ENCODE peak calls at places on chromosome 11, in five cellular contexts. N is stomach, J is H1, A is BE2C, Z is astrocyte of the spinal cord. C is an unnamed sample.

GRCh38 chr11:110153474-110153873 is 60.3 kb downstream of the ZC3H12C start:
- DNase-seq in N (no peak), J (no peak), A (no peak), Z (no peak), C (no peak)

GRCh38 chr11:118380571-118380970 is 20.8 kb upstream of the ATP5MG start:
- DNase-seq in N (no peak), J (no peak), Z (no peak), A (no peak), C (peak; percentile 88)

GRCh38 chr11:76795936-76796441 is 12.8 kb downstream of the TSKU start:
- DNase-seq in Z (no peak), J (no peak), A (no peak), N (no peak), C (no peak)

GRCh38 chr11:64164392-64165312 is 1.3 kb downstream of the MACROD1 start:
- DNase-seq in N (peak; percentile 35), A (no peak), Z (no peak), J (no peak), C (no peak)

GRCh38 chr11:124875943-124876817 is 10.9 kb downstream of the ROBO3 start:
- DNase-seq in A (peak; percentile 92), J (peak; percentile 78), N (peak; percentile 82), Z (peak; percentile 97), C (peak; percentile 83)

GRCh38 chr11:117839936-117840813 is 15.6 kb upstream of the FXYD2 start:
- DNase-seq in N (peak; percentile 10), Z (no peak), A (no peak), J (no peak), C (no peak)

GRCh38 chr11:57618438-57618837 is 21.0 kb downstream of the SERPING1 start:
- DNase-seq in Z (no peak), N (no peak), J (no peak), A (no peak), C (peak; percentile 80)

GRCh38 chr11:2768471-2769408 is 68.9 kb upstream of the KCNQ1OT1 start:
- DNase-seq in N (peak; percentile 17), J (no peak), A (no peak), Z (peak; percentile 72), C (peak; percentile 79)

GRCh38 chr11:120141144-120142071 is 3.5 kb upstream of the TRIM29 start:
- DNase-seq in N (peak; percentile 15), Z (no peak), J (no peak), A (no peak), C (no peak)

GRCh38 chr11:47861762-47862161 is 13.6 kb upstream of the NUP160 start:
- DNase-seq in N (no peak), A (no peak), J (no peak), Z (peak; percentile 56), C (peak; percentile 69)

GRCh38 chr11:102306048-102306575 is 11.2 kb upstream of the BIRC3 start:
- DNase-seq in A (no peak), J (no peak), N (peak; percentile 83), Z (no peak), C (peak; percentile 95)

GRCh38 chr11:40306938-40307548 is 1152.4 kb downstream of the LRRC4C start:
- DNase-seq in J (no peak), A (no peak), Z (peak; percentile 58), N (no peak), C (peak; percentile 62)

GRCh38 chr11:69486056-69486772 is 4.8 kb downstream of the LINC01488 start:
- DNase-seq in J (no peak), Z (no peak), A (no peak), N (no peak), C (no peak)
- H3K4me3 ChIP-seq in J (no peak overlapping the region), Z (no peak overlapping the region), A (no peak overlapping the region), N (no peak overlapping the region), C (no peak overlapping the region)

GRCh38 chr11:129795089-129795488 is 20.6 kb upstream of the TMEM45B start:
- DNase-seq in Z (no peak), A (no peak), N (no peak), J (no peak), C (no peak)

GRCh38 chr11:129790131-129790530 is 25.5 kb upstream of the TMEM45B start:
- DNase-seq in N (no peak), Z (no peak), A (no peak), J (no peak), C (no peak)

GRCh38 chr11:129788278-129788677 is 27.4 kb upstream of the TMEM45B start:
- DNase-seq in J (no peak), A (no peak), N (no peak), Z (no peak), C (no peak)

GRCh38 chr11:129791515-129791914 is 24.1 kb upstream of the TMEM45B start:
- DNase-seq in A (no peak), N (no peak), J (no peak), Z (no peak), C (no peak)

GRCh38 chr11:129792663-129793062 is 23.0 kb upstream of the TMEM45B start:
- DNase-seq in J (no peak), Z (no peak), A (no peak), N (no peak), C (no peak)
- TF ChIP-seq CTCF in J (no peak), Z (no peak), A (no peak), N (no peak), C (no peak)

DNA sequence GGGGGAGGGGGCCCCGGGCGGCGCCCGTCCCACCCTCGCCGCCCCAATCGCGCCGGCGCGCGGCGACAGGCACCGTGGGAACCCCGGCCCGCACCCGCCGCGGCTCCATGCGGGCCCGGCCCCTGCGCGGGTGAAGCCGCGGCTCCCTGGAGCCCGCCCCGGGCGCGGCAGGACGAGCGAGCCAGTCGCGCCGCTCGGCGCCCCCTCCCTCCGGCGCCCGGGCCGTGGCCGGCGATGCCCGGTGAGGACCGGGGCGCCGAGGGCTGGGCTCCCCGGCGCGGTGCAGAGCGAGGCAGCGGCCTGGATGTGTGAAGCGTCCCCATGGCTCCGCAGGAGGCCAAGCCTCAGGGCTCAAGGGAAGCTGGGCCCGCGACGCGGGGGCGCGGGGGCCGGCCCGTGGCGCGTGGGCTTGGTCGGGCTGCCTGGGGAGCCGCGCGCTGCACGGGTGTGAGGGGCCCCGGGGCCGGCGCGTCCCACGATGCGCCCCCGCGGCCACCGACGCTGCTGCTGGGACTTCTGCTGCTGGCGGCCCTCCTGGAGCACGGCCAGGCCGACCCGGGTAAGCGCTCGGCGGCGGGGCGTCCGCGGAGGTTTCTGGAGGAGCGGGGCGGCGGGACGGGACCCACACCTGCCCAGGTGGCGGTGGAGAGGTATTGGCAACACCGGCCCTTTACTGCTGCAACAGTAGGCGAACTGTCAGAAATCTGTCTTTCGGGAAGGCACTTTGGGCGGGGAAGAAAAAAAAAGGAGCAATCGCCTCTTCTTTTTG is 119.3 kb downstream of the HIPK3 start:
- DNase-seq in Z (no peak), N (no peak), A (no peak), J (no peak), C (no peak)
- H3K4me3 ChIP-seq in Z (peak overlapping the region; percentile 64), N (peak overlapping the region; percentile 45), A (no peak overlapping the region), J (peak overlapping the region; percentile 57), C (peak overlapping the region; percentile 41)

DNA sequence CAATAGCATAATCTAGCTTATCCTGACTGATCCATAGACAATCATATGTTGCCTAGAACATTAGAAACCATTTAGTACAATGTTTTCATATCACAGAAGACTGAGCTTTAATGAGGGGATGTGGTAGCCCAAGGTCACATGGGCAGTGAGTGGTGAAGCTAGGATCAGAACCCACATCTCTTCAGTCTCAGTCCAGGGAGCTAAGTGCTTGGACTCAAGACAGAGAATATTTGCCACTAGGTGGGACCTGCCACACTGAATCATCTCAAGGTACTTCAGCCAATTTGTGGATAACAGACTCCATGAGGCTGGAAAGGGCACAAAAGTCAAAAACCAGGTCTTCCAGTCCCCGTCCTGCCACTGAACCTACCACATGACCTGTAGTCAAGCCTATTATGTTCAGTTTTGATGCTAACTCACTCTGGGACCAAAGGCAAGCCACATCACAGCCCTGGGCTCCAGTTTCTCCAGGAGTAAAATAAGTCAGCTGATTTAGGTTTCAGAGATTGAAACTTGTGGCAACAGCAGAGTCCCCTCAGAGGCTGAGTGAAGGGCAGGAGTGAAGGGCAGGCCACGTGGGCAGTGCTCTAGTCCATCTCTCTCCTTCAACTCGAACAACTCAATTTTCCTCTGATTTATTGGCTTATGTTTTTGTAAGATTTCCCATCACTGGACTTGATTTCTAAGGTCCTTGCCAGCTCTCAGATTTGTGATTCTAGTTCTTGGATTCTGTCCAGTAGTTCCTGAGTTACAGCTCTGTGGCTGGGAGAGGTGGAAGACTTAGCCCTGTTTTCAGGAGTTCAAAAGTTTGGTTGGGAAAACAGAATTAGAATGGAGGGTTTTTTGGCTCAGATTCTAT is 84.6 kb upstream of the PHOX2A start:
- DNase-seq in A (no peak), N (no peak), J (no peak), Z (peak; percentile 48), C (no peak)
- TF ChIP-seq CTCF in A (peak; percentile 29), N (no peak), J (no peak), Z (no peak), C (peak; percentile 9)

GRCh38 chr11:20601221-20601914 is 2.0 kb downstream of the SLC6A5 start:
- DNase-seq in N (no peak), Z (no peak), J (no peak), A (no peak), C (no peak)
- H3K4me3 ChIP-seq in N (no peak overlapping the region), Z (no peak overlapping the region), J (peak overlapping the region; percentile 29), A (no peak overlapping the region), C (no peak overlapping the region)

GRCh38 chr11:129277216-129277838 is 85.2 kb upstream of the ARHGAP32 start:
- DNase-seq in Z (peak; percentile 37), J (no peak), N (no peak), A (no peak), C (peak; percentile 36)

GRCh38 chr11:129278586-129279319 is 86.6 kb upstream of the ARHGAP32 start:
- DNase-seq in N (no peak), J (no peak), Z (no peak), A (peak; percentile 18), C (no peak)

GRCh38 chr11:129280027-129280811 is 88.1 kb upstream of the ARHGAP32 start:
- DNase-seq in A (no peak), Z (peak; percentile 26), N (no peak), J (no peak), C (peak; percentile 41)

GRCh38 chr11:129281471-129282268 is 89.5 kb upstream of the ARHGAP32 start:
- DNase-seq in N (no peak), Z (no peak), J (no peak), A (no peak), C (no peak)

GRCh38 chr11:129279326-129280026 is 87.4 kb upstream of the ARHGAP32 start:
- DNase-seq in J (no peak), A (peak; percentile 69), N (peak; percentile 83), Z (peak; percentile 72), C (peak; percentile 21)
- TF ChIP-seq CTCF in J (no peak), A (no peak), N (no peak), Z (no peak), C (no peak)

DNA sequence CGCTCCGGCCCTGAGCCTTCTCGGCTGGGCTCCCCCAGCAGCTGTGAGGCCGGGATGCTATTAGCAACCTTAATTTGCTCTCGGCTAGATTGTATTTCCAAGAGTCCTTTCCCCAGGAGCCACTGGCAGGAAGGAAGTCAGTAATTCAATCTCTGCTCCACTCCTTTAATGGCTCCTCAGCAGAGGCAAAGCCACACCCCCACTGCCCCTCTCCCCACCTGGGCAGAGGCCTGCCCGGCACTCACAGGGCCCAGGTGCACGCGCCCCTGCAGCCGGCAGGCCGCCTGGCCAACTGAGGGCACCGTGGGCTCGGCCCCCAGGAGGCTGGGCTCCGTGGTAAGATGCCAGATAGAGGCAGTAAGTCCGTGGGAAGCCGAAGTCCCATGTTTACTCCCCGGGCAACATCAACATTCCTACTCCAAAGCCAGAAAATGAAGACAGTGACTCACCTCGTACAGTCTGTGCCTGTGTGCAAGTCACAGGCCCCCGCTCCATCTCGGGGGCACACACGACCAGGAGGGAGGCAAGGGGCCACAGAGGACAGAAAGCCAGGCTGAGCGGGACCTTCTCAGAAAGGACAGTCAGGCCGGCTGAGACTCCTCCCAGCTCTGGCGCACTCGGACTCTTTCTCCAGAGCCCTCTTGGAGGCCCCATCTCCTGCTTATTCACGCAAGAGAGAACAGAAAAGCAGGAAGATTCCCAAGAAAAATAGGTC is 5.1 kb downstream of the IGSF9B start:
- DNase-seq in A (peak; percentile 50), Z (no peak), J (no peak), N (no peak), C (peak; percentile 10)
- H3K4me3 ChIP-seq in A (peak overlapping the region; percentile 51), Z (no peak overlapping the region), J (peak overlapping the region; percentile 32), N (peak overlapping the region; percentile 21), C (no peak overlapping the region)